ENCODE peak calls at places on chromosomes 11 and 22, in ten cellular contexts. E is activated effector memory CD4-positive, alpha-beta T cell treated with Interleukin-2 at 50 U/mL for 16 hours; I is activated CD4-positive, alpha-beta T cell treated with anti-CD3 and anti-CD28 coated beads, Interleukin-2, amount 50 U/mL, for 48 hours; T is A549; C is dorsolateral prefrontal cortex; Q is activated T-cell treated with anti-CD3 and anti-CD28 coated beads for 48 hours; K is KG1; Z is heart right ventricle; V is chondrocyte; F is IMR-90. W is an unnamed sample.

GRCh38 chr22:26474687-26475086 is 8.9 kb downstream of the HPS4 start:
- DNase-seq in E (no peak), I (no peak), T (no peak), C (no peak), Q (no peak), K (no peak), Z (no peak), V (no peak), F (no peak), W (no peak)

GRCh38 chr11:70528794-70529580 is 130.7 kb downstream of the CTTN start:
- DNase-seq in E (no peak), I (no peak), T (no peak), C (no peak), Q (no peak), K (no peak), Z (no peak), V (peak), F (no peak), W (no peak)

GRCh38 chr11:107928767-107929507 is 689 bp downstream of the RAB39A start:
- DNase-seq in E (no peak), I (peak), T (peak), C (no peak), Q (no peak), K (no peak), Z (no peak), V (no peak), F (no peak), W (no peak)

GRCh38 chr11:126115820-126116319 is 53.2 kb upstream of the CDON start:
- DNase-seq in E (no peak), I (no peak), T (peak), C (no peak), Q (no peak), K (no peak), Z (peak), V (no peak), F (peak), W (no peak)

GRCh38 chr11:11703885-11704284 is 82.1 kb upstream of the GALNT18 start:
- DNase-seq in E (no peak), I (no peak), T (no peak), C (no peak), Q (no peak), K (no peak), Z (no peak), V (no peak), F (no peak), W (no peak)

GRCh38 chr22:42803454-42803853 is 53.6 kb downstream of the ARFGAP3 start:
- DNase-seq in E (no peak), I (no peak), T (no peak), C (no peak), Q (no peak), K (no peak), Z (peak), V (no peak), F (no peak), W (no peak)

GRCh38 chr11:130765951-130766649 is 150.2 kb downstream of the SNX19 start:
- DNase-seq in E (no peak), I (no peak), T (no peak), C (no peak), Q (no peak), K (no peak), Z (no peak), V (no peak), F (no peak), W (no peak)

GRCh38 chr11:75328426-75329277 is 22.8 kb downstream of the ARRB1 start:
- DNase-seq in E (peak), I (peak), T (peak), C (peak), Q (no peak), K (no peak), Z (peak), V (peak), F (peak), W (no peak)

GRCh38 chr22:49725516-49725915 is 102.2 kb downstream of the BRD1 start:
- DNase-seq in E (no peak), I (no peak), T (no peak), C (no peak), Q (no peak), K (no peak), Z (no peak), V (peak), F (no peak), W (no peak)

GRCh38 chr11:124101722-124102121 is 13.5 kb upstream of the VWA5A start:
- DNase-seq in E (no peak), I (no peak), T (no peak), C (no peak), Q (no peak), K (no peak), Z (no peak), V (no peak), F (no peak), W (no peak)

GRCh38 chr11:99632969-99633368 is 612.2 kb downstream of the CNTN5 start:
- DNase-seq in E (no peak), I (no peak), T (no peak), C (no peak), Q (no peak), K (no peak), Z (no peak), V (no peak), F (no peak), W (no peak)

GRCh38 chr22:23533328-23533762 is 46.7 kb downstream of the IGLL1 start:
- DNase-seq in E (no peak), I (peak), T (peak), C (peak), Q (peak), K (no peak), Z (no peak), V (peak), F (peak), W (no peak)

GRCh38 chr11:33310720-33311500 is 53.7 kb downstream of the HIPK3 start:
- DNase-seq in E (no peak), I (no peak), T (no peak), C (no peak), Q (no peak), K (no peak), Z (no peak), V (no peak), F (peak), W (no peak)

GRCh38 chr11:69880803-69881445 is 61.7 kb upstream of the FGF3 start:
- DNase-seq in E (no peak), I (no peak), T (no peak), C (no peak), Q (no peak), K (no peak), Z (no peak), V (peak), F (no peak), W (no peak)

GRCh38 chr11:10742460-10743208 is 8.4 kb upstream of the CTR9 start:
- DNase-seq in E (no peak), I (peak), T (no peak), C (no peak), Q (no peak), K (no peak), Z (no peak), V (no peak), F (peak), W (no peak)

GRCh38 chr22:40855960-40856512 is 403 bp downstream of the ST13 start:
- DNase-seq in E (no peak), I (no peak), T (peak), C (no peak), Q (no peak), K (no peak), Z (no peak), V (no peak), F (peak), W (no peak)

GRCh38 chr11:102783720-102784119 is 3.3 kb upstream of the MMP10 start:
- DNase-seq in E (no peak), I (no peak), T (no peak), C (no peak), Q (no peak), K (no peak), Z (no peak), V (no peak), F (no peak), W (no peak)

GRCh38 chr11:119332111-119332765 is 2.1 kb upstream of the RNF26 start:
- DNase-seq in E (no peak), I (no peak), T (no peak), C (no peak), Q (no peak), K (no peak), Z (no peak), V (no peak), F (no peak), W (no peak)

GRCh38 chr11:62842171-62842717 is 2.9 kb upstream of the WDR74 start:
- DNase-seq in E (no peak), I (peak), T (no peak), C (no peak), Q (no peak), K (no peak), Z (peak), V (no peak), F (no peak), W (no peak)

GRCh38 chr11:59551651-59552521 is 40.5 kb downstream of the OR4D9 start:
- DNase-seq in E (no peak), I (peak), T (peak), C (no peak), Q (no peak), K (peak), Z (no peak), V (no peak), F (peak), W (no peak)

GRCh38 chr11:19511066-19511412 is 201.6 kb upstream of the NAV2 start:
- DNase-seq in E (no peak), I (no peak), T (no peak), C (no peak), Q (no peak), K (no peak), Z (no peak), V (no peak), F (no peak), W (no peak)

GRCh38 chr11:3156661-3157311 is 8.3 kb downstream of the OSBPL5 start:
- DNase-seq in E (no peak), I (no peak), T (no peak), C (no peak), Q (no peak), K (no peak), Z (peak), V (peak), F (no peak), W (no peak)

GRCh38 chr11:47162426-47162825 is 14.3 kb downstream of the ARFGAP2 start:
- DNase-seq in E (no peak), I (no peak), T (no peak), C (no peak), Q (no peak), K (no peak), Z (no peak), V (no peak), F (no peak), W (no peak)

GRCh38 chr11:86116386-86116726 is 47.5 kb upstream of the PICALM start:
- DNase-seq in E (peak), I (peak), T (peak), C (no peak), Q (no peak), K (no peak), Z (no peak), V (no peak), F (peak), W (no peak)

W was measured in cortex of kidney.